ENCODE peak calls at places on chromosomes 4 and X, in six cellular contexts. R is heart left ventricle; T is iris pigment epithelial cell; P is NAMALWA; Y is stimulated activated CD4-positive, alpha-beta T cell treated with anti-CD3 and anti-CD28 coated beads, Interleukin-15, amount 100 ng/mL, for 1 hour; Z is B cell. D is an unnamed sample.

GRCh38 chrX:116204947-116205346 is 34.4 kb downstream of the AGTR2 start:
- DNase-seq in R (no peak), T (peak; percentile 3), P (peak; percentile 51), Y (no peak), Z (no peak), D (no peak)

GRCh38 chr4:121736735-121737351 is 28.1 kb downstream of the SMIM43 start:
- DNase-seq in R (no peak), T (peak; percentile 63), P (peak; percentile 31), Y (no peak), Z (no peak), D (no peak)

GRCh38 chr4:30920043-30920442 is 199.9 kb downstream of the PCDH7 start:
- DNase-seq in R (no peak), T (no peak), P (no peak), Y (no peak), Z (no peak), D (no peak)

GRCh38 chrX:151902813-151903591 is 9.7 kb upstream of the MAGEA4 start:
- DNase-seq in R (peak; percentile 52), T (peak; percentile 81), P (no peak), Y (no peak), Z (no peak), D (peak; percentile 71)

GRCh38 chr4:71050809-71051208 is 57.4 kb downstream of the DCK start:
- DNase-seq in R (no peak), T (no peak), P (no peak), Y (no peak), Z (no peak), D (no peak)

GRCh38 chrX:134990475-134991473 is at the start of gene SMIM10:
- DNase-seq in R (peak; percentile 87), T (peak; percentile 82), P (no peak), Y (no peak), Z (peak; percentile 40), D (peak; percentile 83)

GRCh38 chrX:1578511-1579173 is 12.8 kb upstream of the AKAP17A start:
- DNase-seq in R (no peak), T (no peak), P (no peak), Y (no peak), Z (no peak), D (no peak)

GRCh38 chr4:100935090-100935489 is 412.2 kb downstream of the PPP3CA start:
- DNase-seq in R (no peak), T (peak; percentile 10), P (peak; percentile 51), Y (no peak), Z (no peak), D (no peak)

GRCh38 chr4:128477540-128477939 is 189.9 kb upstream of the PGRMC2 start:
- DNase-seq in R (no peak), T (no peak), P (no peak), Y (no peak), Z (no peak), D (no peak)

GRCh38 chr4:120694973-120695372 is 227.6 kb downstream of the PRDM5 start:
- DNase-seq in R (no peak), T (peak; percentile 67), P (no peak), Y (no peak), Z (no peak), D (no peak)

GRCh38 chr4:87026795-87027495 is 92.1 kb downstream of the AFF1 start:
- DNase-seq in R (no peak), T (no peak), P (peak; percentile 85), Y (no peak), Z (peak; percentile 76), D (no peak)

GRCh38 chr4:124610214-124610613 is 102.3 kb downstream of the ANKRD50 start:
- DNase-seq in R (no peak), T (no peak), P (no peak), Y (no peak), Z (no peak), D (no peak)

GRCh38 chrX:41293269-41293668 is 40.7 kb upstream of the DDX3X start:
- DNase-seq in R (no peak), T (peak; percentile 14), P (peak; percentile 54), Y (no peak), Z (no peak), D (peak; percentile 14)

GRCh38 chr4:181685911-181686310 is 557.3 kb upstream of the TENM3 start:
- DNase-seq in R (no peak), T (peak; percentile 93), P (no peak), Y (no peak), Z (no peak), D (no peak)

GRCh38 chr4:37995299-37995821 is 35.2 kb downstream of the PTTG2 start:
- DNase-seq in R (no peak), T (no peak), P (no peak), Y (no peak), Z (no peak), D (no peak)

GRCh38 chr4:150501019-150501727 is 80.8 kb upstream of the MAB21L2 start:
- DNase-seq in R (no peak), T (peak; percentile 95), P (no peak), Y (no peak), Z (no peak), D (no peak)

GRCh38 chr4:102575369-102576129 is 74.4 kb downstream of the NFKB1 start:
- DNase-seq in R (no peak), T (peak; percentile 79), P (no peak), Y (no peak), Z (no peak), D (no peak)

GRCh38 chr4:1171306-1172227 is 816 bp downstream of the SPON2 start:
- DNase-seq in R (no peak), T (peak; percentile 38), P (no peak), Y (peak; percentile 40), Z (peak; percentile 52), D (peak; percentile 67)

GRCh38 chr4:15654556-15655222 is 468 bp downstream of the FBXL5 start:
- DNase-seq in R (peak; percentile 62), T (peak; percentile 32), P (peak; percentile 60), Y (peak; percentile 16), Z (peak; percentile 50), D (peak; percentile 45)

GRCh38 chr4:38014421-38014852 is 54.2 kb downstream of the PTTG2 start:
- DNase-seq in R (no peak), T (no peak), P (no peak), Y (no peak), Z (no peak), D (no peak)

GRCh38 chrX:12946838-12947544 is 27.9 kb upstream of the TMSB4X start:
- DNase-seq in R (peak; percentile 61), T (peak; percentile 83), P (peak; percentile 80), Y (no peak), Z (peak; percentile 63), D (peak; percentile 34)

GRCh38 chrX:65608021-65608420 is 59.4 kb upstream of the MSN start:
- DNase-seq in R (no peak), T (no peak), P (no peak), Y (no peak), Z (no peak), D (no peak)

GRCh38 chrX:46574941-46575381 is 1.4 kb downstream of the CHST7 start:
- DNase-seq in R (peak; percentile 51), T (peak; percentile 33), P (no peak), Y (peak; percentile 16), Z (no peak), D (no peak)

GRCh38 chrX:43693602-43694406 is 37.7 kb downstream of the MAOA start:
- DNase-seq in R (no peak), T (no peak), P (no peak), Y (no peak), Z (no peak), D (no peak)

GRCh38 chr4:185265942-185266341 is 56.5 kb downstream of the SNX25 start:
- DNase-seq in R (no peak), T (peak; percentile 83), P (peak; percentile 37), Y (no peak), Z (no peak), D (no peak)

GRCh38 chr4:71210831-71211230 is 128.0 kb upstream of the SLC4A4 start:
- DNase-seq in R (no peak), T (no peak), P (no peak), Y (no peak), Z (no peak), D (no peak)

GRCh38 chrX:93932471-93933220 is 258.6 kb downstream of the FAM133A start:
- DNase-seq in R (no peak), T (peak; percentile 42), P (no peak), Y (no peak), Z (no peak), D (no peak)

GRCh38 chr4:117085185-117085701 is at the start of gene TRAM1L1:
- DNase-seq in R (peak; percentile 70), T (peak; percentile 61), P (no peak), Y (no peak), Z (no peak), D (peak; percentile 73)

GRCh38 chrX:12973561-12974216 is 1.2 kb upstream of the TMSB4X start:
- DNase-seq in R (peak; percentile 38), T (no peak), P (peak; percentile 41), Y (no peak), Z (peak; percentile 73), D (no peak)

GRCh38 chr4:25271866-25272265 is 38.0 kb downstream of the PI4K2B start:
- DNase-seq in R (no peak), T (no peak), P (no peak), Y (no peak), Z (no peak), D (no peak)

GRCh38 chr4:103904126-103904525 is 184.3 kb upstream of the TACR3 start:
- DNase-seq in R (no peak), T (no peak), P (no peak), Y (no peak), Z (no peak), D (no peak)

GRCh38 chr4:6855692-6856297 is 53.8 kb upstream of the TBC1D14 start:
- DNase-seq in R (peak; percentile 42), T (peak; percentile 91), P (no peak), Y (no peak), Z (no peak), D (no peak)